ENCODE peak calls at places on chromosomes 16 and 17, in ten cellular contexts. L is IMR-90, U is Panc1, X is left ventricle myocardium inferior, Q is breast epithelium, V is upper lobe of left lung, R is heart left ventricle, G is mammary epithelial cell, I is endodermal cell, T is caudate nucleus. J is an unnamed sample.

GRCh38 chr16:27402964-27403600 is 1.1 kb downstream of the IL21R start:
- DNase-seq in I (no peak), V (no peak), R (no peak), T (no peak), G (no peak), X (no peak), L (no peak), Q (no peak), U (no peak), J (no peak)

GRCh38 chr16:53080345-53081031 is 25.7 kb downstream of the CHD9 start:
- DNase-seq in T (no peak), Q (peak), L (peak), I (no peak), U (no peak), V (no peak), R (peak), G (peak), X (peak), J (peak)

GRCh38 chr17:57903961-57904360 is 51.3 kb downstream of the CUEDC1 start:
- DNase-seq in Q (no peak), L (no peak), R (no peak), T (no peak), G (no peak), V (no peak), U (no peak), I (no peak), X (no peak), J (no peak)

GRCh38 chr16:704552-705380 is 835 bp downstream of the FBXL16 start:
- DNase-seq in X (no peak), R (no peak), G (no peak), U (no peak), I (no peak), T (no peak), Q (no peak), V (no peak), L (no peak), J (no peak)

GRCh38 chr17:38783227-38783626 is 16.1 kb downstream of the PIP4K2B start:
- DNase-seq in Q (no peak), R (no peak), G (no peak), X (no peak), T (no peak), L (no peak), V (no peak), I (peak), U (no peak), J (no peak)

GRCh38 chr17:27082023-27082774 is 211.7 kb upstream of the WSB1 start:
- DNase-seq in I (no peak), G (no peak), X (no peak), U (no peak), L (no peak), Q (no peak), V (no peak), T (no peak), R (no peak), J (no peak)

GRCh38 chr17:73645050-73645871 is 1.0 kb upstream of the SDK2 start:
- DNase-seq in G (peak), U (no peak), R (peak), L (no peak), Q (no peak), X (peak), T (no peak), I (peak), V (no peak), J (peak)

GRCh38 chr17:57938061-57938502 is 17.1 kb downstream of the CUEDC1 start:
- DNase-seq in R (no peak), L (no peak), T (no peak), Q (no peak), I (no peak), V (no peak), U (no peak), X (no peak), G (no peak), J (no peak)

GRCh38 chr17:35022536-35023063 is 40.9 kb downstream of the RFFL start:
- DNase-seq in I (no peak), T (peak), G (peak), R (peak), U (no peak), Q (peak), X (peak), L (peak), V (peak), J (no peak)

GRCh38 chr17:81347437-81347836 is 47.8 kb upstream of the BAHCC1 start:
- DNase-seq in T (no peak), X (no peak), G (no peak), R (no peak), L (no peak), I (no peak), Q (no peak), U (no peak), V (no peak), J (no peak)

GRCh38 chr16:19639986-19640421 is 78.0 kb downstream of the KNOP1 start:
- DNase-seq in X (no peak), U (no peak), T (no peak), R (no peak), Q (no peak), V (no peak), G (no peak), L (no peak), I (no peak), J (no peak)

GRCh38 chr17:68328676-68329075 is 37.4 kb downstream of the ARSG start:
- DNase-seq in V (no peak), I (no peak), U (no peak), Q (peak), T (no peak), R (no peak), L (peak), X (no peak), G (peak), J (peak)

GRCh38 chr17:44970136-44970737 is 2.1 kb upstream of the C1QL1 start:
- DNase-seq in Q (no peak), R (no peak), L (no peak), I (peak), V (no peak), G (no peak), X (peak), U (no peak), T (no peak), J (no peak)

GRCh38 chr17:81028506-81028858 is 6.5 kb upstream of the BAIAP2 start:
- DNase-seq in G (no peak), Q (no peak), R (no peak), X (no peak), U (no peak), T (no peak), V (no peak), I (no peak), L (no peak), J (no peak)

GRCh38 chr17:80796430-80796861 is 195.2 kb upstream of the CHMP6 start:
- DNase-seq in L (peak), Q (no peak), T (no peak), V (no peak), I (peak), R (no peak), X (no peak), U (no peak), G (no peak), J (no peak)

GRCh38 chr17:28553000-28553505 is 629 bp upstream of the UNC119 start:
- DNase-seq in G (no peak), U (no peak), L (no peak), R (no peak), I (no peak), X (no peak), Q (no peak), T (no peak), V (no peak), J (no peak)
- H3K27ac ChIP-seq in G (no peak), U (peak), L (no peak), R (no peak), I (peak), X (peak), Q (peak), T (no peak), V (peak), J (no peak)

DNA sequence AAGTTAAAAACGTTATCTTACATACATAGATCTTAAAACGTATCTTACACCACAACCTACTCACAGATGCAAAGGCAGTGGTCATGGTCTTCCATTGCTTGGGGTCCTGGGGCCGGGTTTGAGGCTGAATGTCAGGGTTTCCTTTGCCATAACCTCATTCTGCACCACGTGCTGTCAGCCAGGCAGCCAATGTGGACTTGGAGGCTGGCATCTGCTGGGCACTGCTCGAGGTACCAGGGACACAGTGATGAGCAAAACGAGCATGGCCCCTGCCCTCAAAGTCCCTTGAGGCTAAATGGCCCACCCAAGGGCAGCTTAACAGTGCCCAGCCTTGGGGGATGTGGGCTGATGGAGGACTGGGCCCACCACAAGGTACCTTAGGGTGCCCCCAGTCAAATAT is 35.8 kb upstream of the RGS9 start:
- DNase-seq in R (no peak), L (no peak), X (no peak), G (no peak), Q (no peak), T (no peak), I (no peak), U (no peak), V (no peak), J (no peak)
- H3K27ac ChIP-seq in R (no peak), L (no peak), X (peak), G (no peak), Q (no peak), T (peak), I (no peak), U (peak), V (no peak), J (no peak)

GRCh38 chr17:18158022-18158600 is 25.5 kb upstream of the ALKBH5 start:
- DNase-seq in G (peak), X (peak), I (peak), R (peak), U (no peak), V (peak), L (peak), T (no peak), Q (peak), J (peak)
- H3K27ac ChIP-seq in G (no peak), X (peak), I (no peak), R (peak), U (no peak), V (peak), L (no peak), T (no peak), Q (peak), J (no peak)

DNA sequence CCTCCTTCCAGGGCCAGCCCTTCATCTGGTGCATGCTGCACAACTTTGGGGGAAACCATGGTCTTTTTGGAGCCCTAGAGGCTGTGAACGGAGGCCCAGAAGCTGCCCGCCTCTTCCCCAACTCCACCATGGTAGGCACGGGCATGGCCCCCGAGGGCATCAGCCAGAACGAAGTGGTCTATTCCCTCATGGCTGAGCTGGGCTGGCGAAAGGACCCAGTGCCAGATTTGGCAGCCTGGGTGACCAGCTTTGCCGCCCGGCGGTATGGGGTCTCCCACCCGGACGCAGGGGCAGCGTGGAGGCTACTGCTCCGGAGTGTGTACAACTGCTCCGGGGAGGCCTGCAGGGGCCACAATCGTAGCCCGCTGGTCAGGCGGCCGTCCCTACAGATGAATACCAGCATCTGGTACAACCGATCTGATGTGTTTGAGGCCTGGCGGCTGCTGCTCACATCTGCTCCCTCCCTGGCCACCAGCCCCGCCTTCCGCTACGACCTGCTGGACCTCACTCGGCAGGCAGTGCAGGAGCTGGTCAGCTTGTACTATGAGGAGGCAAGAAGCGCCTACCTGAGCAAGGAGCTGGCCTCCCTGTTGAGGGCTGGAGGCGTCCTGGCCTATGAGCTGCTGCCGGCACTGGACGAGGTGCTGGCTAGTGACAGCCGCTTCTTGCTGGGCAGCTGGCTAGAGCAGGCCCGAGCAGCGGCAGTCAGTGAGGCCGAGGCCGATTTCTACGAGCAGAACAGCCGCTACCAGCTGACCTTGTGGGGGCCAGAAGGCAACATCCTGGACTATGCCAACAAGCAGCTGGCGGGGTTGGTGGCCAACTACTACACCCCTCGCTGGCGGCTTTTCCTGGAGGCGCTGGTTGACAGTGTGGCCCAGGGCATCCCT is 7.4 kb downstream of the NAGLU start:
- DNase-seq in V (no peak), I (no peak), T (no peak), R (no peak), L (no peak), X (no peak), U (no peak), G (no peak), Q (no peak), J (no peak)
- H3K27ac ChIP-seq in V (no peak), I (no peak), T (peak), R (no peak), L (no peak), X (no peak), U (no peak), G (no peak), Q (no peak), J (no peak)

GRCh38 chr17:75584358-75585175 is 3.0 kb upstream of the MYO15B start:
- DNase-seq in U (no peak), G (no peak), X (no peak), Q (no peak), V (no peak), R (no peak), L (no peak), I (peak), T (no peak), J (no peak)
- H3K27ac ChIP-seq in U (no peak), G (no peak), X (no peak), Q (no peak), V (no peak), R (no peak), L (no peak), I (no peak), T (peak), J (no peak)